ENCODE peak calls at places on chromosomes 6 and 20, in eight cellular contexts. P is adrenal gland, G is astrocyte, T is aorta, R is brain microvascular endothelial cell, D is left ventricle myocardium inferior, A is esophagus squamous epithelium, H is SK-N-SH. I is an unnamed sample.
A peak's percentile ranks its signal among the peaks of the same experiment; 100 is the strongest.

GRCh38 chr6:30515106-30515505 is 25.8 kb downstream of the HLA-E start:
- DNase-seq in P (peak; percentile 7), A (no peak), D (no peak), T (no peak), R (no peak), H (no peak), G (no peak), I (no peak)

GRCh38 chr6:30748851-30749540 is 4.6 kb upstream of the IER3 start:
- DNase-seq in A (no peak), D (no peak), R (no peak), T (no peak), P (no peak), H (no peak), G (no peak), I (no peak)

GRCh38 chr6:109743739-109744138 is 52.6 kb downstream of the FIG4 start:
- DNase-seq in D (no peak), R (peak; percentile 85), A (no peak), P (no peak), H (no peak), G (peak; percentile 66), T (no peak), I (no peak)

GRCh38 chr6:63573899-63574553 is 1.7 kb downstream of the LOC128125822 start:
- DNase-seq in D (no peak), A (no peak), P (peak; percentile 66), T (no peak), G (peak; percentile 45), R (peak; percentile 51), H (peak; percentile 60), I (peak; percentile 50)

GRCh38 chr6:131728296-131728939 is 17.6 kb upstream of the CTAGE9 start:
- DNase-seq in A (no peak), P (no peak), H (no peak), T (no peak), G (peak; percentile 75), D (no peak), R (no peak), I (no peak)

GRCh38 chr6:143586557-143586956 is 75.0 kb upstream of the FUCA2 start:
- DNase-seq in T (no peak), P (peak; percentile 35), H (no peak), A (no peak), D (no peak), R (no peak), G (no peak), I (no peak)

GRCh38 chr6:31822038-31822821 is 5.3 kb upstream of the HSPA1B start:
- DNase-seq in H (peak; percentile 69), T (peak; percentile 91), A (peak; percentile 25), D (peak; percentile 84), R (peak; percentile 53), G (peak; percentile 60), P (peak; percentile 93), I (peak; percentile 86)

GRCh38 chr20:14407336-14407735 is 69.9 kb upstream of the FLRT3 start:
- DNase-seq in T (no peak), P (no peak), A (no peak), R (no peak), H (no peak), D (no peak), G (no peak), I (no peak)

GRCh38 chr6:49070411-49070810 is 392.6 kb downstream of the MMUT start:
- DNase-seq in T (no peak), G (no peak), D (no peak), H (no peak), P (no peak), R (no peak), A (no peak), I (no peak)

GRCh38 chr6:105794263-105794662 is 291.9 kb upstream of the PRDM1 start:
- DNase-seq in R (no peak), P (peak; percentile 73), D (peak; percentile 40), T (no peak), A (no peak), G (no peak), H (no peak), I (no peak)

GRCh38 chr6:30556714-30556963 is 350 bp upstream of the GNL1 start:
- DNase-seq in P (peak; percentile 95), G (no peak), H (no peak), T (peak; percentile 96), D (peak; percentile 88), R (no peak), A (peak; percentile 78), I (peak; percentile 91)

GRCh38 chr20:24033151-24033550 is 44.6 kb upstream of the GGTLC1 start:
- DNase-seq in P (no peak), D (no peak), G (no peak), T (no peak), A (no peak), R (no peak), H (no peak), I (no peak)

GRCh38 chr6:57040011-57040410 is 6.5 kb upstream of the KIAA1586 start:
- DNase-seq in G (no peak), P (no peak), T (no peak), A (no peak), R (no peak), D (no peak), H (peak; percentile 19), I (no peak)

GRCh38 chr20:24675651-24676352 is 206.4 kb downstream of the SYNDIG1 start:
- DNase-seq in T (peak; percentile 54), A (no peak), R (no peak), G (no peak), P (no peak), H (no peak), D (no peak), I (no peak)

GRCh38 chr6:111823831-111824607 is 49.2 kb downstream of the FYN start:
- DNase-seq in P (no peak), T (no peak), G (peak; percentile 81), H (no peak), D (no peak), R (peak; percentile 78), A (no peak), I (no peak)

GRCh38 chr20:47502801-47503239 is 1.1 kb downstream of the NCOA3 start:
- DNase-seq in H (peak; percentile 39), R (peak; percentile 11), P (no peak), D (no peak), T (no peak), G (peak; percentile 33), A (no peak), I (peak; percentile 36)

GRCh38 chr6:29828471-29828797 is 809 bp downstream of the HLA-G start:
- DNase-seq in R (no peak), D (no peak), G (no peak), A (no peak), T (no peak), H (no peak), P (no peak), I (no peak)

GRCh38 chr6:18820725-18821124 is 433.6 kb downstream of the RNF144B start:
- DNase-seq in T (no peak), R (no peak), H (no peak), D (no peak), A (no peak), P (no peak), G (no peak), I (no peak)

GRCh38 chr6:155141002-155141401 is 122.8 kb upstream of the CLDN20 start:
- DNase-seq in A (no peak), R (no peak), H (no peak), T (no peak), D (no peak), G (no peak), P (no peak), I (peak; percentile 24)

GRCh38 chr20:42714298-42715141 is 475.2 kb downstream of the PTPRT start:
- DNase-seq in A (no peak), D (no peak), T (no peak), H (peak; percentile 59), R (no peak), P (no peak), G (no peak), I (no peak)

GRCh38 chr20:31833130-31833930 is 12.1 kb downstream of the FOXS1 start:
- DNase-seq in P (peak; percentile 80), H (peak; percentile 90), A (no peak), D (peak; percentile 65), R (peak; percentile 48), G (no peak), T (peak; percentile 92), I (peak; percentile 60)

GRCh38 chr6:85465762-85466161 is 15.9 kb downstream of the NT5E start:
- DNase-seq in A (no peak), R (no peak), D (no peak), T (no peak), P (no peak), G (no peak), H (no peak), I (no peak)

GRCh38 chr6:85470023-85470410 is 20.1 kb downstream of the NT5E start:
- DNase-seq in T (no peak), P (no peak), D (no peak), G (peak; percentile 47), H (no peak), R (peak; percentile 43), A (no peak), I (no peak)

GRCh38 chr6:85464722-85465150 is 14.9 kb downstream of the NT5E start:
- DNase-seq in G (peak; percentile 91), R (peak; percentile 95), D (no peak), A (no peak), H (no peak), T (peak; percentile 82), P (no peak), I (no peak)

GRCh38 chr6:85469276-85470022 is 19.6 kb downstream of the NT5E start:
- DNase-seq in R (no peak), H (no peak), D (no peak), A (no peak), G (no peak), P (no peak), T (no peak), I (no peak)

GRCh38 chr6:85468326-85468725 is 18.4 kb downstream of the NT5E start:
- DNase-seq in R (no peak), T (no peak), A (no peak), G (no peak), H (no peak), P (no peak), D (no peak), I (peak; percentile 29)
- H3K27ac ChIP-seq in R (peak overlapping the region; percentile 15), T (peak overlapping the region; percentile 56), A (no peak overlapping the region), G (no peak overlapping the region), H (peak overlapping the region; percentile 19), P (no peak overlapping the region), D (no peak overlapping the region), I (no peak overlapping the region)

DNA sequence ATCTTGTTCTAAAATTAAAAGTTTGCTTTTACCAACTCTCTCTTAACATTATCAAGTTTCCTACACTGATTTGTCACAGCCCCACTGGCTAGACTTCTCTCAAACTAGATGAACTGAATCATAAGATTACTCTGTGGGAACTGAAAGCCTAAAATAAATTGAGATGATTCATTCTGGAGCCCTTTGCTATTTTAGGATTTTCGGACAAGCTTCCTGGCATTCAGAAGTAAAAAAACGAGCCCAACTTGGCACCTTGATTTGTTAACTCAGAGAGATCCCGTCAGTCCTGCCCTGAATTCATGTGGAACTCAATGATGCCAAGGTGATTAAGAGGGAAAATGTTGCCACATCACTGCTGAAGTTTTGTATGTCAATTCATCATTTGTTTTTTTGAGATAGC is 122.0 kb upstream of the NRSN1 start:
- DNase-seq in G (peak; percentile 93), T (no peak), P (no peak), D (no peak), H (no peak), A (no peak), R (no peak), I (no peak)
- H3K4me3 ChIP-seq in G (no peak overlapping the region), T (no peak overlapping the region), P (no peak overlapping the region), D (no peak overlapping the region), H (no peak overlapping the region), A (no peak overlapping the region), R (no peak overlapping the region), I (no peak overlapping the region)

GRCh38 chr20:35301426-35301825 is 9.2 kb upstream of the FAM83C start:
- DNase-seq in D (no peak), H (no peak), R (no peak), G (no peak), T (no peak), P (no peak), A (no peak), I (no peak)
- H3K27ac ChIP-seq in D (no peak overlapping the region), H (no peak overlapping the region), R (peak overlapping the region; percentile 97), G (peak overlapping the region; percentile 100), T (no peak overlapping the region), P (no peak overlapping the region), A (no peak overlapping the region), I (no peak overlapping the region)

GRCh38 chr20:12318043-12318442 is 400.4 kb downstream of the BTBD3 start:
- DNase-seq in R (no peak), H (no peak), D (no peak), A (no peak), T (no peak), G (no peak), P (no peak), I (peak; percentile 1)
- H3K4me3 ChIP-seq in R (no peak overlapping the region), H (no peak overlapping the region), D (no peak overlapping the region), A (no peak overlapping the region), T (no peak overlapping the region), G (no peak overlapping the region), P (no peak overlapping the region), I (no peak overlapping the region)